ENCODE peak calls at places on chromosomes 5 and 9, in nine cellular contexts. G, R, H, I, V, L, T, E and W are unnamed samples.

GRCh38 chr9:4147476-4148214 is 152.2 kb downstream of the GLIS3 start:
- DNase-seq in G (peak; percentile 7), R (no peak), H (no peak), I (no peak), V (no peak), L (no peak), T (no peak), E (no peak), W (no peak)

GRCh38 chr9:136848393-136849037 is 694 bp upstream of the PHPT1 start:
- DNase-seq in G (peak; percentile 70), R (no peak), H (no peak), I (no peak), V (peak; percentile 51), L (peak; percentile 61), T (peak; percentile 57), E (no peak), W (peak; percentile 66)

GRCh38 chr5:94691947-94692346 is 73.5 kb downstream of the SLF1 start:
- DNase-seq in G (peak; percentile 42), R (no peak), H (peak; percentile 36), I (no peak), V (no peak), L (no peak), T (no peak), E (no peak), W (no peak)

GRCh38 chr9:133615101-133615896 is 6.1 kb upstream of the FAM163B start:
- DNase-seq in G (no peak), R (no peak), H (peak; percentile 65), I (no peak), V (no peak), L (no peak), T (no peak), E (no peak), W (no peak)

GRCh38 chr5:132462856-132463745 is 27.5 kb downstream of the IRF1 start:
- DNase-seq in G (no peak), R (no peak), H (no peak), I (no peak), V (no peak), L (no peak), T (no peak), E (no peak), W (no peak)

GRCh38 chr5:119878712-119879111 is 249.4 kb downstream of the FAM170A start:
- DNase-seq in G (no peak), R (no peak), H (no peak), I (no peak), V (no peak), L (no peak), T (no peak), E (no peak), W (no peak)

GRCh38 chr9:38039907-38040682 is 28.9 kb downstream of the SHB start:
- DNase-seq in G (no peak), R (no peak), H (no peak), I (no peak), V (no peak), L (no peak), T (no peak), E (no peak), W (no peak)

GRCh38 chr9:107684224-107684623 is 194.7 kb upstream of the KLF4 start:
- DNase-seq in G (no peak), R (no peak), H (no peak), I (no peak), V (no peak), L (no peak), T (no peak), E (no peak), W (no peak)

GRCh38 chr9:125888220-125888619 is 141.0 kb downstream of the PBX3 start:
- DNase-seq in G (no peak), R (no peak), H (no peak), I (no peak), V (no peak), L (no peak), T (no peak), E (no peak), W (no peak)

GRCh38 chr5:77545285-77545684 is 53.2 kb upstream of the WDR41 start:
- DNase-seq in G (no peak), R (no peak), H (no peak), I (no peak), V (no peak), L (no peak), T (no peak), E (no peak), W (no peak)

GRCh38 chr5:112342364-112342763 is 76.7 kb downstream of the EPB41L4A start:
- DNase-seq in G (no peak), R (no peak), H (no peak), I (no peak), V (no peak), L (no peak), T (no peak), E (no peak), W (no peak)

GRCh38 chr9:108885643-108886348 is 23.7 kb downstream of the ACTL7A start:
- DNase-seq in G (no peak), R (no peak), H (peak; percentile 86), I (peak; percentile 46), V (no peak), L (peak; percentile 95), T (peak; percentile 20), E (no peak), W (no peak)

GRCh38 chr9:110282023-110282766 is 25.9 kb upstream of the TXN start:
- DNase-seq in G (no peak), R (no peak), H (no peak), I (no peak), V (no peak), L (no peak), T (no peak), E (no peak), W (no peak)

GRCh38 chr9:127049044-127049443 is 73.4 kb downstream of the ANGPTL2 start:
- DNase-seq in G (peak; percentile 25), R (no peak), H (peak; percentile 36), I (no peak), V (no peak), L (peak; percentile 78), T (peak; percentile 68), E (no peak), W (no peak)

GRCh38 chr9:127927457-127928231 is 2.9 kb downstream of the PIP5KL1 start:
- DNase-seq in G (no peak), R (no peak), H (no peak), I (peak; percentile 53), V (no peak), L (peak; percentile 55), T (no peak), E (no peak), W (no peak)

GRCh38 chr9:19922476-19923118 is 133.8 kb upstream of the SLC24A2 start:
- DNase-seq in G (peak; percentile 95), R (no peak), H (no peak), I (no peak), V (no peak), L (no peak), T (peak; percentile 29), E (no peak), W (peak; percentile 32)

GRCh38 chr5:169805937-169806700 is 169.0 kb downstream of the DOCK2 start:
- DNase-seq in G (no peak), R (no peak), H (no peak), I (no peak), V (no peak), L (peak; percentile 81), T (no peak), E (no peak), W (no peak)

GRCh38 chr5:102483736-102484135 is 15.1 kb downstream of the SLCO6A1 start:
- DNase-seq in G (no peak), R (no peak), H (no peak), I (no peak), V (no peak), L (peak; percentile 3), T (no peak), E (no peak), W (no peak)

GRCh38 chr5:102603670-102604069 is 104.9 kb upstream of the SLCO6A1 start:
- DNase-seq in G (no peak), R (no peak), H (peak; percentile 5), I (no peak), V (no peak), L (no peak), T (no peak), E (no peak), W (no peak)

GRCh38 chr9:132731230-132731629 is 61.0 kb downstream of the GTF3C4 start:
- DNase-seq in G (no peak), R (no peak), H (no peak), I (no peak), V (no peak), L (no peak), T (no peak), E (no peak), W (no peak)

GRCh38 chr5:124599048-124599973 is 147.1 kb downstream of the ZNF608 start:
- DNase-seq in G (peak; percentile 50), R (no peak), H (peak; percentile 59), I (no peak), V (no peak), L (peak; percentile 53), T (peak; percentile 8), E (no peak), W (no peak)

GRCh38 chr9:87614402-87614801 is 111.5 kb upstream of the CTSL start:
- DNase-seq in G (no peak), R (no peak), H (no peak), I (no peak), V (no peak), L (no peak), T (no peak), E (no peak), W (no peak)

GRCh38 chr5:114412509-114413171 is 50.8 kb downstream of the KCNN2 start:
- DNase-seq in G (no peak), R (no peak), H (no peak), I (no peak), V (no peak), L (no peak), T (no peak), E (no peak), W (no peak)

GRCh38 chr5:160792281-160792680 is 59.7 kb downstream of the ATP10B start:
- DNase-seq in G (no peak), R (no peak), H (no peak), I (no peak), V (no peak), L (no peak), T (no peak), E (no peak), W (no peak)

GRCh38 chr9:7938092-7938491 is 138.5 kb upstream of the DMAC1 start:
- DNase-seq in G (no peak), R (no peak), H (no peak), I (no peak), V (no peak), L (no peak), T (no peak), E (no peak), W (no peak)

GRCh38 chr9:91138760-91139159 is 223.0 kb downstream of the AUH start:
- DNase-seq in G (no peak), R (no peak), H (no peak), I (no peak), V (no peak), L (no peak), T (no peak), E (no peak), W (no peak)

GRCh38 chr9:38413283-38413682 is 11.0 kb downstream of the IGFBPL1 start:
- DNase-seq in G (no peak), R (no peak), H (no peak), I (no peak), V (no peak), L (peak; percentile 17), T (no peak), E (no peak), W (no peak)

GRCh38 chr9:122346478-122347347 is 24.1 kb upstream of the PTGS1 start:
- DNase-seq in G (no peak), R (no peak), H (no peak), I (no peak), V (peak; percentile 63), L (no peak), T (peak; percentile 58), E (no peak), W (no peak)

GRCh38 chr5:7754997-7755596 is 95.8 kb downstream of the CFAP90 start:
- DNase-seq in G (peak; percentile 14), R (no peak), H (peak; percentile 47), I (peak; percentile 32), V (no peak), L (peak; percentile 82), T (no peak), E (peak; percentile 10), W (peak; percentile 25)

GRCh38 chr5:121658221-121658620 is 193.5 kb upstream of the FTMT start:
- DNase-seq in G (no peak), R (no peak), H (no peak), I (no peak), V (no peak), L (no peak), T (no peak), E (no peak), W (no peak)

GRCh38 chr9:108149346-108149745 is 659.8 kb upstream of the KLF4 start:
- DNase-seq in G (no peak), R (no peak), H (no peak), I (no peak), V (no peak), L (no peak), T (no peak), E (no peak), W (no peak)